ENCODE peak calls at places on chromosomes 11 and 22, in seven cellular contexts. L is CD8-positive, alpha-beta T cell; W is upper lobe of right lung; H is dorsolateral prefrontal cortex; N is Peyer's patch; E is GM23248; D is HL-60. M is an unnamed sample.

GRCh38 chr22:39502789-39503464 is 837 bp downstream of the MIEF1 start:
- DNase-seq in D (peak; percentile 53), H (no peak), L (no peak), N (no peak), W (no peak), E (peak; percentile 53), M (no peak)

GRCh38 chr22:45868586-45869443 is 108.1 kb downstream of the WNT7B start:
- DNase-seq in N (peak; percentile 37), W (no peak), E (no peak), D (peak; percentile 12), L (no peak), H (peak; percentile 35), M (no peak)

GRCh38 chr11:62127941-62128770 is 4.3 kb downstream of the INCENP start:
- DNase-seq in L (no peak), W (no peak), D (no peak), E (no peak), H (no peak), N (peak; percentile 43), M (no peak)

GRCh38 chr22:32971252-32971651 is 86.9 kb downstream of the SYN3 start:
- DNase-seq in W (no peak), D (no peak), N (no peak), L (no peak), H (no peak), E (no peak), M (no peak)

GRCh38 chr11:129972596-129972995 is 30.0 kb downstream of the PRDM10 start:
- DNase-seq in H (no peak), W (no peak), D (no peak), N (no peak), L (no peak), E (no peak), M (no peak)

GRCh38 chr11:2209370-2209801 is 37.8 kb upstream of the TH start:
- DNase-seq in H (no peak), E (no peak), W (peak; percentile 59), L (no peak), N (peak; percentile 37), D (no peak), M (peak; percentile 42)

GRCh38 chr11:84140386-84141169 is 854.4 kb upstream of the CCDC90B start:
- DNase-seq in L (no peak), N (no peak), H (no peak), W (no peak), E (no peak), D (no peak), M (no peak)

GRCh38 chr22:19982991-19983578 is 33.5 kb downstream of the ARVCF start:
- DNase-seq in N (no peak), L (no peak), H (no peak), D (no peak), E (no peak), W (no peak), M (peak; percentile 18)

GRCh38 chr11:28675183-28675582 is 567.0 kb downstream of the METTL15 start:
- DNase-seq in D (no peak), L (no peak), W (no peak), E (peak; percentile 11), H (no peak), N (no peak), M (no peak)

GRCh38 chr11:125797641-125798040 is 9.7 kb downstream of the PATE3 start:
- DNase-seq in D (no peak), L (no peak), N (no peak), H (no peak), W (no peak), E (no peak), M (no peak)

GRCh38 chr22:42371112-42371900 is 60.9 kb downstream of the NFAM1 start:
- DNase-seq in L (no peak), D (no peak), N (no peak), H (no peak), E (no peak), W (no peak), M (no peak)

GRCh38 chr22:28896611-28897010 is 13.2 kb downstream of the ZNRF3 start:
- DNase-seq in W (no peak), E (no peak), D (peak; percentile 71), H (no peak), L (no peak), N (no peak), M (no peak)
- H3K27ac ChIP-seq in W (no peak overlapping the region), E (no peak overlapping the region), D (peak overlapping the region; percentile 55), H (no peak overlapping the region), L (no peak overlapping the region), N (no peak overlapping the region), M (no peak overlapping the region)

GRCh38 chr11:110526323-110526722 is 96.6 kb downstream of the FDX1 start:
- DNase-seq in E (no peak), W (no peak), L (no peak), H (no peak), D (no peak), N (no peak), M (no peak)
- H3K27ac ChIP-seq in E (peak overlapping the region; percentile 42), W (no peak overlapping the region), L (no peak overlapping the region), H (no peak overlapping the region), D (no peak overlapping the region), N (no peak overlapping the region), M (no peak overlapping the region)

GRCh38 chr22:37609240-37610152 is 862 bp downstream of the GGA1 start:
- DNase-seq in L (no peak), D (no peak), H (no peak), W (no peak), N (no peak), E (peak; percentile 67), M (no peak)
- H3K27ac ChIP-seq in L (peak overlapping the region; percentile 84), D (peak overlapping the region; percentile 93), H (peak overlapping the region; percentile 98), W (peak overlapping the region; percentile 97), N (peak overlapping the region; percentile 96), E (peak overlapping the region; percentile 96), M (peak overlapping the region; percentile 88)

DNA sequence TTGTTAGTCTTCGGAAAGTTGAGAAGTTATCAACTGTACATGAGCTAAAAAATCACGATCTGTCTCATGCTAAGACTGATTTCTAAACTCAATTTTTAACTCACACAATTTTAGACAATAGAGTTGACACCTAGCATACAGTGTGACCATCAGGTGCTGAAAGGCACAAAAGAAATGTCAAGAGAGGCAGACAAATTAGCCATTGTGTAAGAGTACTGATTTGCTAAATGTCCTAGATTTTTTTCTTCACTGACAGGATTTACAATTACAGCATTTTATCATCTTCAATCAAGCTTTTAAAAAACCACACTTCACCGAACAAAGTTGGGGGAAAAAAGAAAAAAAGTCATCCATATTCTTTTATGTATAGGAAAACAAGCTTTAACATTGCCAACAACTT is 7.0 kb downstream of the LGR4 start:
- DNase-seq in D (no peak), N (no peak), W (no peak), H (no peak), L (no peak), E (no peak), M (no peak)
- H3K27ac ChIP-seq in D (no peak overlapping the region), N (no peak overlapping the region), W (no peak overlapping the region), H (no peak overlapping the region), L (no peak overlapping the region), E (no peak overlapping the region), M (no peak overlapping the region)

GRCh38 chr11:70397983-70398833 is at the start of gene CTTN:
- DNase-seq in N (peak; percentile 84), W (peak; percentile 90), H (peak; percentile 81), E (peak; percentile 90), L (peak; percentile 41), D (peak; percentile 82), M (peak; percentile 83)

GRCh38 chr11:70394211-70394950 is 3.9 kb upstream of the CTTN start:
- DNase-seq in D (no peak), E (no peak), N (no peak), H (no peak), W (no peak), L (no peak), M (peak; percentile 29)

GRCh38 chr11:70399681-70400112 is 1.4 kb downstream of the CTTN start:
- DNase-seq in H (no peak), N (peak; percentile 87), L (no peak), D (no peak), W (peak; percentile 89), E (peak; percentile 98), M (peak; percentile 52)

GRCh38 chr11:70398834-70399680 is 728 bp downstream of the CTTN start:
- DNase-seq in W (no peak), E (no peak), D (no peak), L (no peak), H (no peak), N (no peak), M (no peak)

DNA sequence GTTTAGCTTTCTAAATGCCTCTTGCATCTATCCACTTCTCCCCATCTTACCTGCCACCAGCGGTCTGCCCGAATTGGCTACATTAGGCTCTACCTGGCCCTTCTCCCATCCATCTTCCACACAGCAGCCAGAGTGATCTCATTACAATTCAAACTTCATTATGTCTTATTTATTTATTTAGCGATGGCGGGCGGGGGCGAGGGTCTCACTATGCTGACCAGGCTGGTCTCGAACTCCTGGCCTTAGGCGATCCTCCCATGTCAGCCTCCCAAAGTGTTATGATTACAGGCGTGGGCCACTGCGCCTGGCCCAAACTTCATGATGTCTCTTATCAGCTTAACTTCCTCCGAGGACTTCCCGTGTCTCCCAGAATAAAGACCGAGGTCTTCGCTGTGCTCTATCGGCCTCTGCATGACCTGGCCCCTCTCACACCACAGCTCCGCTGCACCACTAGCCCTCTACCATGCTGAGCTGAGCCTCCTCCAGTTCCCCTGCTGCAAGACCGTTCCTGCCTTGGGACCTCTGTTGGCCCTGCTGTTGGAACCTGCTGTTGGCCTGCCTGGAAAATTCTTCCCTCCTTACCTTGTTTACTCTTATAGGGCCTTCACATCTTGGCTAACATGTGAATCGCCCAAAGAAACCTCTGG is 870 bp upstream of the CTTN start:
- DNase-seq in E (no peak), L (no peak), D (peak; percentile 36), H (no peak), N (no peak), W (no peak), M (no peak)
- H3K27ac ChIP-seq in E (peak overlapping the region; percentile 96), L (no peak overlapping the region), D (no peak overlapping the region), H (peak overlapping the region; percentile 86), N (no peak overlapping the region), W (no peak overlapping the region), M (no peak overlapping the region)

DNA sequence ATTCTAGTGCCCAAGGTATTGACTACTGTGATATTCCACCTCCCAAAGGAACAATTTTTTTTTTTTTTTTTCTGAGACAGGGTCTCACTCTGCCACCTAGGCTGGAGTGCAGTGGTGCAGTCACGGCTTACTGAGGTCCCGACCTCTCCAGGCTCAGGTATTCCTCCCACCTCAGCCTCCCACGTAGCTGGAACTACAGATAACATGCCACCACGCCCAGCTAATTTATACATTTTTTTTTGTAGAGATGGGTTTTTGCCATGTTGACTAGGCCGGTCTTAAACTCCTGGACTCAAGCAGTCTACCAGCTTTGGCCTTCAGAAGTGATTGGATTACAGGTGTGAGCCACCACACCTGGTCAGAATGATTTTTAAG is 33.4 kb downstream of the MAML2 start:
- DNase-seq in D (no peak), H (no peak), W (no peak), N (no peak), L (no peak), E (no peak), M (no peak)
- H3K27ac ChIP-seq in D (no peak overlapping the region), H (no peak overlapping the region), W (no peak overlapping the region), N (no peak overlapping the region), L (no peak overlapping the region), E (peak overlapping the region; percentile 99), M (no peak overlapping the region)

DNA sequence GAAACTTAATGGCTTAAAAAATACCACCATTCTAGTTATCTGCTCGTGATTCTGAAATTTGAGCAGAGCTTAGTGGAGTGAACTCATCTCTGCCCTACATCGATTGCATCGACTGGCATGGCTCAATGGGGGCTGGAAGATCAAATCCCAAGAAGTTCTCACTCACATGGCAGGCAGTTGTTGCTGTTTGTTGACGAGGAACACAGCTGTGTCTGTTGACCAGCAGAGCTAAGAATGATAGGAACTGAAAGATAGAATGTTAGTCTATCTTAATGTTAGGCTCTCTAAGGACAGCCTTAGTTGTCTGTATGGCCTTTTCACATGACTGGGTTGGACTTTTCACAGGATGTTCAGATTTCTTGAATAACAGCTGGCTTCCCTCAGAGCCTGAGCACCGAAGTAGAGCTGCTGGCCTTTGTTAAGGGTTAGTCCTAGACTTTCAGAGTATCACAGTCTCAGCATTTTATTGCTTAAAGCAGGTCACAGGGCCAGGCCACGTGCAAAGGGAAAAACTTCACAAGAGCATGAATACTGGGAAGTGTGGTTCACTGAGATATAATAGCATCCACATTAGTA is 31.6 kb upstream of the IZUMO1R start:
- DNase-seq in L (no peak), W (no peak), E (no peak), D (no peak), N (no peak), H (no peak), M (no peak)
- H3K27ac ChIP-seq in L (no peak overlapping the region), W (no peak overlapping the region), E (no peak overlapping the region), D (no peak overlapping the region), N (no peak overlapping the region), H (no peak overlapping the region), M (no peak overlapping the region)

M was measured in right lobe of liver.